ENCODE peak calls at places on chromosomes 3 and 15, in ten cellular contexts. One of them, this sample, is unnamed.

GRCh38 chr3:113275876-113276580 is 64.7 kb downstream of the BOC start:
- DNase-seq in AG10803: peak; percentile 83
- DNase-seq in activated CD8-positive, alpha-beta memory T cell treated with anti-CD3 and anti-CD28 coated beads, Interleukin-2, amount 50 U/mL, for 48 hours: no peak
- DNase-seq in prostate gland: peak; percentile 28
- DNase-seq in H7: peak; percentile 88
- DNase-seq in CD4-positive, alpha-beta T cell: no peak
- DNase-seq in NCI-H446: no peak
- DNase-seq in HT1080: peak; percentile 98
- DNase-seq in NCI-H524: peak; percentile 91
- DNase-seq in GM10248: peak; percentile 58
- DNase-seq in this sample: no peak

GRCh38 chr15:42707873-42708544 is 28.9 kb downstream of the CDAN1 start:
- DNase-seq in NCI-H446: no peak
- DNase-seq in H7: no peak
- DNase-seq in NCI-H524: no peak
- DNase-seq in GM10248: no peak
- DNase-seq in HT1080: no peak
- DNase-seq in AG10803: no peak
- DNase-seq in prostate gland: no peak
- DNase-seq in activated CD8-positive, alpha-beta memory T cell treated with anti-CD3 and anti-CD28 coated beads, Interleukin-2, amount 50 U/mL, for 48 hours: no peak
- DNase-seq in CD4-positive, alpha-beta T cell: no peak
- DNase-seq in this sample: peak; percentile 16

GRCh38 chr15:75199347-75199976 is 2.2 kb upstream of the C15orf39 start:
- DNase-seq in NCI-H524: no peak
- DNase-seq in AG10803: no peak
- DNase-seq in HT1080: no peak
- DNase-seq in H7: no peak
- DNase-seq in activated CD8-positive, alpha-beta memory T cell treated with anti-CD3 and anti-CD28 coated beads, Interleukin-2, amount 50 U/mL, for 48 hours: no peak
- DNase-seq in NCI-H446: no peak
- DNase-seq in GM10248: no peak
- DNase-seq in CD4-positive, alpha-beta T cell: no peak
- DNase-seq in prostate gland: no peak
- DNase-seq in this sample: no peak

GRCh38 chr3:39147374-39147709 is 6.0 kb downstream of the CSRNP1 start:
- DNase-seq in HT1080: no peak
- DNase-seq in prostate gland: no peak
- DNase-seq in H7: peak; percentile 41
- DNase-seq in NCI-H524: no peak
- DNase-seq in NCI-H446: no peak
- DNase-seq in activated CD8-positive, alpha-beta memory T cell treated with anti-CD3 and anti-CD28 coated beads, Interleukin-2, amount 50 U/mL, for 48 hours: no peak
- DNase-seq in AG10803: no peak
- DNase-seq in CD4-positive, alpha-beta T cell: no peak
- DNase-seq in GM10248: no peak
- DNase-seq in this sample: no peak

GRCh38 chr3:119870512-119870911 is 88.6 kb downstream of the NR1I2 start:
- DNase-seq in prostate gland: no peak
- DNase-seq in AG10803: no peak
- DNase-seq in CD4-positive, alpha-beta T cell: no peak
- DNase-seq in activated CD8-positive, alpha-beta memory T cell treated with anti-CD3 and anti-CD28 coated beads, Interleukin-2, amount 50 U/mL, for 48 hours: no peak
- DNase-seq in HT1080: no peak
- DNase-seq in GM10248: no peak
- DNase-seq in NCI-H524: no peak
- DNase-seq in H7: no peak
- DNase-seq in NCI-H446: no peak
- DNase-seq in this sample: no peak

GRCh38 chr3:119194237-119195150 is 21.1 kb downstream of the UPK1B start:
- DNase-seq in GM10248: no peak
- DNase-seq in activated CD8-positive, alpha-beta memory T cell treated with anti-CD3 and anti-CD28 coated beads, Interleukin-2, amount 50 U/mL, for 48 hours: no peak
- DNase-seq in NCI-H446: no peak
- DNase-seq in AG10803: peak; percentile 43
- DNase-seq in CD4-positive, alpha-beta T cell: no peak
- DNase-seq in HT1080: no peak
- DNase-seq in NCI-H524: no peak
- DNase-seq in H7: no peak
- DNase-seq in prostate gland: no peak
- DNase-seq in this sample: no peak

GRCh38 chr3:30505866-30506517 is 100.4 kb upstream of the TGFBR2 start:
- DNase-seq in prostate gland: no peak
- DNase-seq in H7: no peak
- DNase-seq in GM10248: no peak
- DNase-seq in NCI-H446: no peak
- DNase-seq in activated CD8-positive, alpha-beta memory T cell treated with anti-CD3 and anti-CD28 coated beads, Interleukin-2, amount 50 U/mL, for 48 hours: no peak
- DNase-seq in NCI-H524: no peak
- DNase-seq in AG10803: peak; percentile 38
- DNase-seq in HT1080: no peak
- DNase-seq in CD4-positive, alpha-beta T cell: no peak
- DNase-seq in this sample: no peak

GRCh38 chr3:110623571-110623970 is 448.0 kb upstream of the NECTIN3 start:
- DNase-seq in CD4-positive, alpha-beta T cell: no peak
- DNase-seq in H7: no peak
- DNase-seq in activated CD8-positive, alpha-beta memory T cell treated with anti-CD3 and anti-CD28 coated beads, Interleukin-2, amount 50 U/mL, for 48 hours: no peak
- DNase-seq in NCI-H524: no peak
- DNase-seq in GM10248: no peak
- DNase-seq in AG10803: no peak
- DNase-seq in HT1080: no peak
- DNase-seq in prostate gland: no peak
- DNase-seq in NCI-H446: no peak
- DNase-seq in this sample: no peak

GRCh38 chr3:182182531-182182968 is 470.8 kb downstream of the SOX2 start:
- DNase-seq in NCI-H446: peak; percentile 41
- DNase-seq in HT1080: peak; percentile 99
- DNase-seq in prostate gland: no peak
- DNase-seq in NCI-H524: peak; percentile 74
- DNase-seq in GM10248: no peak
- DNase-seq in CD4-positive, alpha-beta T cell: no peak
- DNase-seq in H7: no peak
- DNase-seq in activated CD8-positive, alpha-beta memory T cell treated with anti-CD3 and anti-CD28 coated beads, Interleukin-2, amount 50 U/mL, for 48 hours: no peak
- DNase-seq in AG10803: no peak
- DNase-seq in this sample: no peak

GRCh38 chr3:144915202-144915601 is 943.6 kb downstream of the DIPK2A start:
- DNase-seq in activated CD8-positive, alpha-beta memory T cell treated with anti-CD3 and anti-CD28 coated beads, Interleukin-2, amount 50 U/mL, for 48 hours: no peak
- DNase-seq in CD4-positive, alpha-beta T cell: no peak
- DNase-seq in HT1080: peak; percentile 27
- DNase-seq in NCI-H524: no peak
- DNase-seq in NCI-H446: no peak
- DNase-seq in H7: no peak
- DNase-seq in AG10803: no peak
- DNase-seq in prostate gland: no peak
- DNase-seq in GM10248: no peak
- DNase-seq in this sample: no peak

GRCh38 chr3:53254190-53254809 is 1.5 kb downstream of the TKT start:
- DNase-seq in GM10248: no peak
- DNase-seq in activated CD8-positive, alpha-beta memory T cell treated with anti-CD3 and anti-CD28 coated beads, Interleukin-2, amount 50 U/mL, for 48 hours: no peak
- DNase-seq in NCI-H446: no peak
- DNase-seq in H7: peak; percentile 27
- DNase-seq in HT1080: no peak
- DNase-seq in NCI-H524: peak; percentile 44
- DNase-seq in AG10803: no peak
- DNase-seq in CD4-positive, alpha-beta T cell: no peak
- DNase-seq in prostate gland: no peak
- DNase-seq in this sample: peak; percentile 41